ENCODE peak calls at places on chromosomes 13 and 19, in four cellular contexts. One of them, this sample, is unnamed.

GRCh38 chr13:90793261-90793785 is 554.2 kb upstream of the MIR17HG start:
- DNase-seq in pancreas: no peak
- DNase-seq in heart right ventricle: no peak
- DNase-seq in CD4-positive, alpha-beta T cell: no peak
- DNase-seq in this sample: no peak

GRCh38 chr13:40189426-40189825 is 477.0 kb downstream of the FOXO1 start:
- DNase-seq in pancreas: no peak
- DNase-seq in heart right ventricle: no peak
- DNase-seq in CD4-positive, alpha-beta T cell: no peak
- DNase-seq in this sample: no peak

GRCh38 chr19:4647676-4648644 is 8.6 kb downstream of the TNFAIP8L1 start:
- DNase-seq in pancreas: no peak
- DNase-seq in heart right ventricle: peak; percentile 74
- DNase-seq in CD4-positive, alpha-beta T cell: no peak
- DNase-seq in this sample: no peak

GRCh38 chr13:97030705-97031452 is 36.6 kb upstream of the OXGR1 start:
- DNase-seq in pancreas: no peak
- DNase-seq in heart right ventricle: no peak
- DNase-seq in CD4-positive, alpha-beta T cell: no peak
- DNase-seq in this sample: peak; percentile 79

GRCh38 chr13:101661839-101662238 is 209.4 kb downstream of the ITGBL1 start:
- DNase-seq in pancreas: no peak
- DNase-seq in heart right ventricle: no peak
- DNase-seq in CD4-positive, alpha-beta T cell: no peak
- DNase-seq in this sample: no peak

GRCh38 chr13:110116072-110116487 is 190.9 kb downstream of the COL4A1 start:
- DNase-seq in pancreas: peak; percentile 81
- DNase-seq in heart right ventricle: peak; percentile 67
- DNase-seq in CD4-positive, alpha-beta T cell: peak; percentile 28
- DNase-seq in this sample: peak; percentile 90

GRCh38 chr13:71610876-71611275 is 256.1 kb downstream of the DACH1 start:
- DNase-seq in pancreas: no peak
- DNase-seq in heart right ventricle: no peak
- DNase-seq in CD4-positive, alpha-beta T cell: no peak
- DNase-seq in this sample: no peak

GRCh38 chr13:24500977-24501376 is 11.6 kb downstream of the PARP4 start:
- DNase-seq in pancreas: no peak
- DNase-seq in heart right ventricle: no peak
- DNase-seq in CD4-positive, alpha-beta T cell: no peak
- DNase-seq in this sample: no peak

GRCh38 chr13:51823861-51824260 is 19.9 kb upstream of the DHRS12 start:
- DNase-seq in pancreas: no peak
- DNase-seq in heart right ventricle: no peak
- DNase-seq in CD4-positive, alpha-beta T cell: no peak
- DNase-seq in this sample: no peak

GRCh38 chr13:104796581-104796980 is 1730.4 kb upstream of the SLC10A2 start:
- DNase-seq in pancreas: no peak
- DNase-seq in heart right ventricle: no peak
- DNase-seq in CD4-positive, alpha-beta T cell: no peak
- DNase-seq in this sample: no peak

GRCh38 chr13:62040806-62041205 is 625.2 kb upstream of the PCDH20 start:
- DNase-seq in pancreas: no peak
- DNase-seq in heart right ventricle: no peak
- DNase-seq in CD4-positive, alpha-beta T cell: no peak
- DNase-seq in this sample: no peak

GRCh38 chr19:10388957-10389356 is 8.6 kb upstream of the TYK2 start:
- DNase-seq in pancreas: peak; percentile 88
- DNase-seq in heart right ventricle: peak; percentile 87
- DNase-seq in CD4-positive, alpha-beta T cell: peak; percentile 82
- DNase-seq in this sample: peak; percentile 90

GRCh38 chr19:36847968-36848367 is 2.7 kb upstream of the ZNF345 start:
- DNase-seq in pancreas: no peak
- DNase-seq in heart right ventricle: no peak
- DNase-seq in CD4-positive, alpha-beta T cell: no peak
- DNase-seq in this sample: no peak

GRCh38 chr13:33722216-33722900 is 95.6 kb upstream of the RFC3 start:
- DNase-seq in pancreas: no peak
- DNase-seq in heart right ventricle: no peak
- DNase-seq in CD4-positive, alpha-beta T cell: no peak
- DNase-seq in this sample: no peak

GRCh38 chr19:34276614-34277013 is 22.3 kb downstream of the GARRE1 start:
- DNase-seq in pancreas: no peak
- DNase-seq in heart right ventricle: no peak
- DNase-seq in CD4-positive, alpha-beta T cell: no peak
- DNase-seq in this sample: no peak

GRCh38 chr13:75792526-75793187 is 156.5 kb downstream of the LMO7 start:
- DNase-seq in pancreas: no peak
- DNase-seq in heart right ventricle: no peak
- DNase-seq in CD4-positive, alpha-beta T cell: no peak
- DNase-seq in this sample: peak; percentile 47

GRCh38 chr13:101449971-101450748 is 2.3 kb upstream of the ITGBL1 start:
- DNase-seq in pancreas: no peak
- DNase-seq in heart right ventricle: no peak
- DNase-seq in CD4-positive, alpha-beta T cell: no peak
- DNase-seq in this sample: peak; percentile 67

GRCh38 chr19:18815673-18816072 is 16.1 kb upstream of the UPF1 start:
- DNase-seq in pancreas: no peak
- DNase-seq in heart right ventricle: no peak
- DNase-seq in CD4-positive, alpha-beta T cell: no peak
- DNase-seq in this sample: no peak

GRCh38 chr19:40503300-40503699 is 36.5 kb downstream of the SPTBN4 start:
- DNase-seq in pancreas: no peak
- DNase-seq in heart right ventricle: no peak
- DNase-seq in CD4-positive, alpha-beta T cell: no peak
- DNase-seq in this sample: peak; percentile 30

GRCh38 chr19:8575467-8575997 is 1.7 kb downstream of the MYO1F start:
- DNase-seq in pancreas: no peak
- DNase-seq in heart right ventricle: no peak
- DNase-seq in CD4-positive, alpha-beta T cell: peak; percentile 60
- DNase-seq in this sample: no peak

GRCh38 chr19:40744554-40745401 is 5.5 kb downstream of the ACTMAP start:
- DNase-seq in pancreas: no peak
- DNase-seq in heart right ventricle: no peak
- DNase-seq in CD4-positive, alpha-beta T cell: no peak
- DNase-seq in this sample: peak; percentile 35

GRCh38 chr19:46714523-46715106 is 2.3 kb downstream of the PRKD2 start:
- DNase-seq in pancreas: no peak
- DNase-seq in heart right ventricle: no peak
- DNase-seq in CD4-positive, alpha-beta T cell: peak; percentile 60
- DNase-seq in this sample: peak; percentile 92

GRCh38 chr19:588758-589692 is 656 bp upstream of the HCN2 start:
- DNase-seq in pancreas: peak; percentile 77
- DNase-seq in heart right ventricle: peak; percentile 13
- DNase-seq in CD4-positive, alpha-beta T cell: no peak
- DNase-seq in this sample: no peak

GRCh38 chr13:53351040-53351439 is 322.4 kb downstream of the OLFM4 start:
- DNase-seq in pancreas: no peak
- DNase-seq in heart right ventricle: no peak
- DNase-seq in CD4-positive, alpha-beta T cell: no peak
- DNase-seq in this sample: no peak

GRCh38 chr19:6238643-6239281 is 41.0 kb downstream of the MLLT1 start:
- DNase-seq in pancreas: peak; percentile 74
- DNase-seq in heart right ventricle: peak; percentile 67
- DNase-seq in CD4-positive, alpha-beta T cell: no peak
- DNase-seq in this sample: no peak

This sample was measured in HT-29.